ENCODE peak calls at places on chromosomes 13 and 19, in five cellular contexts. F is DND-41, Q is psoas muscle, R is stomach, T is fibroblast of pulmonary artery. D is an unnamed sample.

GRCh38 chr19:7833225-7834156 is 3.5 kb downstream of the EVI5L start:
- DNase-seq in Q (no peak), F (no peak), T (peak), R (peak), D (no peak)

GRCh38 chr19:56099638-56100539 is 21.2 kb downstream of the ZNF787 start:
- DNase-seq in F (no peak), T (no peak), R (no peak), Q (no peak), D (no peak)

GRCh38 chr19:58399903-58400637 is 4.6 kb downstream of the RNF225 start:
- DNase-seq in T (no peak), R (no peak), Q (no peak), F (no peak), D (no peak)

GRCh38 chr13:95267662-95268369 is 33.4 kb downstream of the ABCC4 start:
- DNase-seq in Q (no peak), F (no peak), T (peak), R (peak), D (no peak)

GRCh38 chr13:64471916-64472315 is 2758.2 kb downstream of the PCDH9 start:
- DNase-seq in T (peak), F (no peak), Q (no peak), R (no peak), D (no peak)

GRCh38 chr13:98478134-98479129 is 98.5 kb downstream of the STK24 start:
- DNase-seq in Q (no peak), T (no peak), F (no peak), R (no peak), D (no peak)

GRCh38 chr19:33507021-33507956 is 14.3 kb downstream of the PEPD start:
- DNase-seq in F (no peak), Q (peak), T (no peak), R (no peak), D (no peak)

GRCh38 chr13:110294146-110294545 is 12.8 kb downstream of the COL4A1 start:
- DNase-seq in Q (no peak), T (peak), R (no peak), F (no peak), D (no peak)

GRCh38 chr13:24272452-24273161 is 36.8 kb upstream of the C1QTNF9 start:
- DNase-seq in T (no peak), Q (no peak), F (no peak), R (no peak), D (peak)

GRCh38 chr19:41575998-41576397 is at the start of gene CEACAM21:
- DNase-seq in Q (peak), F (peak), R (peak), T (no peak), D (no peak)

GRCh38 chr19:29858000-29858596 is 46.3 kb downstream of the CCNE1 start:
- DNase-seq in R (peak), T (no peak), Q (peak), F (peak), D (no peak)

GRCh38 chr13:100356889-100357288 is 231.7 kb downstream of the GGACT start:
- DNase-seq in T (peak), R (no peak), Q (no peak), F (no peak), D (no peak)

GRCh38 chr19:30649934-30650614 is 277.9 kb downstream of the ZNF536 start:
- DNase-seq in T (peak), Q (no peak), F (peak), R (no peak), D (no peak)

GRCh38 chr13:109630281-109630680 is 156.1 kb downstream of the IRS2 start:
- DNase-seq in F (no peak), R (no peak), T (no peak), Q (no peak), D (no peak)

GRCh38 chr19:53982056-53982455 is 9.4 kb upstream of the CACNG6 start:
- DNase-seq in T (no peak), R (no peak), Q (no peak), F (no peak), D (no peak)

GRCh38 chr13:90105881-90106496 is 1241.5 kb upstream of the MIR17HG start:
- DNase-seq in Q (no peak), F (no peak), R (no peak), T (peak), D (no peak)

GRCh38 chr13:45598597-45598996 is 16.9 kb downstream of the ERICH6B start:
- DNase-seq in F (no peak), T (no peak), R (no peak), Q (no peak), D (no peak)

GRCh38 chr19:41785653-41786052 is 10.7 kb upstream of the CEACAM3 start:
- DNase-seq in T (peak), R (peak), F (peak), Q (no peak), D (no peak)

GRCh38 chr19:2089001-2089711 is 7.0 kb downstream of the MOB3A start:
- DNase-seq in R (no peak), F (no peak), T (peak), Q (peak), D (no peak)

GRCh38 chr19:44702551-44703176 is 3.7 kb downstream of the CEACAM16 start:
- DNase-seq in T (no peak), Q (no peak), R (no peak), F (no peak), D (no peak)
- TF ChIP-seq CTCF in T (no peak), Q (no peak), R (no peak), F (no peak), D (no peak)

GRCh38 chr13:86974995-86975328 is 696.2 kb upstream of the SLITRK5 start:
- DNase-seq in F (no peak), T (no peak), R (no peak), Q (no peak), D (no peak)
- TF ChIP-seq CTCF in F (no peak), T (no peak), R (no peak), Q (no peak), D (no peak)

GRCh38 chr19:46574533-46574932 is 26.6 kb upstream of the CALM3 start:
- DNase-seq in F (peak), Q (no peak), R (no peak), T (no peak), D (no peak)

GRCh38 chr19:46578450-46578849 is 22.7 kb upstream of the CALM3 start:
- DNase-seq in T (no peak), R (no peak), F (no peak), Q (no peak), D (no peak)

GRCh38 chr19:46573679-46574522 is 27.2 kb upstream of the CALM3 start:
- DNase-seq in T (no peak), R (no peak), Q (no peak), F (no peak), D (no peak)

GRCh38 chr19:46580247-46580646 is 20.9 kb upstream of the CALM3 start:
- DNase-seq in Q (no peak), T (no peak), R (no peak), F (no peak), D (no peak)

DNA sequence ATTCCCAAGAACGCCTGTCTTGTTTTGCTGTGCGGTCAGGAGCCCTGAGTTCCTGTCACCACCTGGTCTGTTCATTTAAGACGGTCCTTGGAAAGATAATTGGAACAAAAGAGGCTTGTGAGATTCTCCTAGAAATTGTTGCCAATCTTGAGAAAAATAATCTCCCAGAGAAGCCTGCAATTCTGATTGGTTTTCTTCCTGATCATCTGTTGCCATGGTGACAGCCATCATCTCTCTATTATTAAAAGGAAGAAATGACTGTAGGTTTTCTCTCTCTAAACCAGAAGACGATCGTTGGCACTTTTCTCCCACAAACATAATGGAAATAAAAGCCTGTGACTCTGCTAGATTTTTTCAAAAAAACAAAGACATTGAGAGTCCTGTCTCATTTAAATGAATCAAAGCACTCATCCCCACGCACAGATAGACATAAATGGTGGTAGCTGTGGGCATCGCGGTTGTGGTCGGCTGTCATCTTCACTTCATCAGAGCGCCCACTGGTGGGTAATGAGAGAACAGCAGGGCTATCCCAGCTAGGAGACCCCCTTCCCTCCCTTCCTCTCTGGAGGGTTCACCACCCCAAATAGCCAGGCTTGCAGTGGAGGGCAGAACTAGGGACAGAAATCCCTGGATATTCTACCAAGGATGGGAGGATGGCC is 21.7 kb upstream of the CALM3 start:
- DNase-seq in Q (no peak), T (no peak), F (peak), R (no peak), D (no peak)
- TF ChIP-seq CTCF in Q (peak), T (peak), F (peak), R (no peak), D (no peak)

GRCh38 chr19:6071103-6071485 is 39.2 kb downstream of the RFX2 start:
- DNase-seq in Q (no peak), R (no peak), T (peak), F (no peak), D (no peak)
- TF ChIP-seq CTCF in Q (no peak), R (no peak), T (no peak), F (no peak), D (no peak)

GRCh38 chr19:10332965-10333757 is at the start of gene RAVER1:
- DNase-seq in R (peak), Q (peak), T (peak), F (peak), D (peak)

GRCh38 chr19:10335149-10336053 is 2.1 kb upstream of the RAVER1 start:
- DNase-seq in F (no peak), T (no peak), Q (no peak), R (no peak), D (peak)

GRCh38 chr19:10332158-10332964 is 968 bp downstream of the RAVER1 start:
- DNase-seq in T (no peak), R (no peak), Q (no peak), F (no peak), D (no peak)

GRCh38 chr19:10333758-10334339 is 520 bp upstream of the RAVER1 start:
- DNase-seq in T (peak), R (no peak), F (no peak), Q (no peak), D (peak)

DNA sequence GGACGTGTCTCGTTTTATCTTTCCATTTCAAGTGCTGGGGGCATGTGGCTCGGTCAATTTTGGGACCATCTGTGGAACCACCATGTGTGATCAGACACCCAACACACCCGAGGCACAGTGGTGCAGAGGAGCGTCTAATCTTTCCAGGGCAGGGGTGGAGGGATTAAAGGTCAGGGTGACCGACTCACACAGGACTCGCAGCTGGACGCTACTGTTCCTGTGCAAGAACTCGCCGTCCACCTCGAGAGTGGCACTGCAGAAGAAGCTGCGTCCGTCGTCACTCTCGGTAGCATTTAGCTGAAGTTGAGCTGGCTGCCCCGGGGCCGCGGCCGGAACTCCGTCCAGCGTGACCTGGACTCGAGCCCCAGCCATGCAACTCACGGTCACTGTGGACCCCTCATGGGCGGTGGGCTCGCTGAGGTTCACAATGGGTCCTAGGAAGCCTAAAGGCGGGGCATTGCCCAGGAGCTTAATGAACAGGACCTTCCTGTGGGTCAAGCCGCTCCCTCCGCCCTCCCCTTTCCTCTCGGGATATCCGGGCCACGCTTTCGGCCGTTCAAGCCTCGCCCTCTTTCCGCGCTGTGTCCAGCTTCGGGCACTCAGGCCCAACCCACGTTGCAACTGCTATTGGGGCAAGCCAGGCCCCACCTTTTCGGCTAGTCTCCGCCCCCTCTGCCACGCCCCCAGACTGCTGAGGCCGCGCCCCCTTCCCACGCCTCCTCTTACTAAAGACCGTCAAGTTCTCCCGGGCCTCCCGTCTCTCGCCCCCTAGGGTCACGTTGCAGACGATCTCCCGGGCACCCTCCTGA is 1.2 kb upstream of the RAVER1 start:
- DNase-seq in R (peak), T (peak), F (peak), Q (peak), D (peak)
- TF ChIP-seq CTCF in R (no peak), T (peak), F (no peak), Q (no peak), D (no peak)

DNA sequence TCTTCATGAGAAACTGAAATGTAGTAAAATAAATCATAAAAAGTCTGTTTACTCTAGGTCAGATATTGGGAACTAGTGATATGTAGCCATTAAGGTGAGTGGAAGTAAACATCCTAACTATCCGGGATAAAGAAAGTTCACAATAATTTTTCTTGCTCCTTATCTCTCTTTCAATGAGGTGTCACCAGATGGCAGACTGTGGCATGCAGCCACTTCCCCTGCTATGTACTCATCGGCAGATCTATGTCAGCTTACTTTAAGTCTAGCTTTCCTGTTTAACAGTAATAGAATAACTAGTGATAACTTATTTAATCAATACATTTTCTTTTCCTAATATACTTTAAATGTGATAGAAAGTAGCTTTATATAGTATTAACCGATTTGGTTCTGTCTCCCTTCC is 181.9 kb downstream of the NDFIP2 start:
- DNase-seq in Q (peak), R (no peak), T (no peak), F (no peak), D (no peak)
- TF ChIP-seq CTCF in Q (no peak), R (no peak), T (no peak), F (no peak), D (no peak)

GRCh38 chr13:28684257-28684656 is 25.3 kb downstream of the POMP start:
- DNase-seq in Q (no peak), T (peak), F (no peak), R (no peak), D (no peak)

GRCh38 chr13:28680541-28680940 is 21.6 kb downstream of the POMP start:
- DNase-seq in Q (no peak), T (no peak), R (no peak), F (no peak), D (no peak)

GRCh38 chr13:28679628-28680027 is 20.7 kb downstream of the POMP start:
- DNase-seq in Q (no peak), R (no peak), T (peak), F (no peak), D (no peak)

GRCh38 chr13:28678809-28679208 is 19.9 kb downstream of the POMP start:
- DNase-seq in T (peak), R (no peak), Q (no peak), F (no peak), D (no peak)
- TF ChIP-seq CTCF in T (peak), R (no peak), Q (no peak), F (peak), D (no peak)

DNA sequence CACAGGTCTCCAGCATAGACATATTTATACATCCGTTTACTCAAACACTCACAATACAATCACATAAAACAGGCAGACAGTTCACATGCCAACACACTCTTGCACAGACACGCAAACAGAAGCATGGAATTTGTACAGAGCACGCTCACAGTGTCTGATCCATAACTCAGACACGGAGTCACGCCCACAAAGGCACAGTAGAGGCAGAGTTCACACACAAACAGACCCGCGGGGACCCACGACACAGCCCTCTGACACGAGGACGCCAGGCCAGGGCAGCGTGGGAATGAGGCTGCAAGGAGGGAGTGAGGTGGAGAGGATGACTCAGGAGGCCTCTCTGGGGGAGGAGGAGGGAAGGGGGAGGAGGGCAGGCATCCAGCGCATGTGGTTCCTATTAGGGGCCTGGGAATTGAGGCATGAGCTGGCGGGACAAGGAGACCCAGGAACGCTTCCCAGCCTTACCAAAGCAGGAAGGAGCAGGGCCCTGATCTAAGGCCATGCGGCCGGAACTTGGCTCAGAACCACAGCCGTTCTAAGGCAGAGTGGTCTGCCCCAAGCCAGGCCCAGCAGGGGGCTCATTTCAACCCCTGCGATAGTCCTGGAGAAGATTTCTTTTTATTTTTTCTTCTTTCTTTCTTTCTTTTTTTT is 9.1 kb upstream of the OLFM2 start:
- DNase-seq in T (peak), R (peak), Q (peak), F (no peak), D (peak)
- TF ChIP-seq CTCF in T (peak), R (no peak), Q (no peak), F (no peak), D (no peak)

DNA sequence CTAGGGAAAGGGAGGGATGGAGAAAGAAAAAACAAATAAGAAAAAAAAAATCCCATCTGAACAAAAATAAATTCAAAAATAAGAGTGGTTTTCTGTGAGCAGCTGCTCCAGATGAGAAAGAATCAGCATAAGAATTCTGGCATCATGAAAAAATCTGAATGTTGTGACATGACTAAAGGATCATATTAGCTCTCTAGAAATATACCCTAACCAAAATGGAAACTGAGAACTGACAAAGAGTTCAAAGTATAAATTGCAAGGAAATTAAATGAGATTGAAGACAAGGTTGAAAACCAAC is 579.0 kb downstream of the UQCRFS1 start:
- DNase-seq in R (no peak), Q (no peak), T (no peak), F (no peak), D (no peak)
- TF ChIP-seq CTCF in R (no peak), Q (no peak), T (no peak), F (no peak), D (no peak)

GRCh38 chr19:40134866-40135265 is 44.1 kb upstream of the ZNF780A start:
- DNase-seq in R (no peak), F (no peak), Q (no peak), T (no peak), D (no peak)
- TF ChIP-seq CTCF in R (no peak), F (no peak), Q (no peak), T (no peak), D (no peak)

D was measured in ovary.